ENCODE peak calls at places on chromosomes 2 and 18, in four cellular contexts. One of them, this sample, is unnamed. For H3K27me3 and H3K9me2, the result is how much of the 10 kb centered on the place peaks cover.

GRCh38 chr2:241865957-241866858 is 3.3 kb upstream of the RTP5 start:
- DNase-seq in PC-9: no peak
- DNase-seq in PC-3: no peak
- DNase-seq in SK-N-SH: peak
- DNase-seq in this sample: no peak

GRCh38 chr18:55001625-55002024 is 42.4 kb upstream of the CCDC68 start:
- DNase-seq in PC-9: peak
- DNase-seq in SK-N-SH: no peak
- DNase-seq in PC-3: peak
- DNase-seq in this sample: peak

GRCh38 chr18:31679133-31679731 is 5.1 kb downstream of the B4GALT6 start:
- DNase-seq in PC-3: peak
- DNase-seq in SK-N-SH: no peak
- DNase-seq in PC-9: no peak
- DNase-seq in this sample: no peak

GRCh38 chr18:12421732-12422131 is 14.0 kb downstream of the PRELID3A start:
- DNase-seq in SK-N-SH: no peak
- DNase-seq in PC-3: no peak
- DNase-seq in PC-9: no peak
- DNase-seq in this sample: no peak

GRCh38 chr2:74845217-74845751 is 11.4 kb downstream of the HK2 start:
- DNase-seq in PC-9: peak
- DNase-seq in PC-3: peak
- DNase-seq in SK-N-SH: no peak
- DNase-seq in this sample: peak

GRCh38 chr2:98935111-98935770 is 784 bp downstream of the CRACDL start:
- DNase-seq in PC-9: no peak
- DNase-seq in PC-3: peak
- DNase-seq in SK-N-SH: no peak
- DNase-seq in this sample: no peak

GRCh38 chr18:46550609-46551008 is 106.4 kb downstream of the LOXHD1 start:
- DNase-seq in PC-9: no peak
- DNase-seq in SK-N-SH: no peak
- DNase-seq in PC-3: no peak
- DNase-seq in this sample: no peak

GRCh38 chr2:109321570-109321969 is 192.6 kb downstream of the SH3RF3 start:
- DNase-seq in PC-3: no peak
- DNase-seq in PC-9: no peak
- DNase-seq in SK-N-SH: no peak
- DNase-seq in this sample: no peak

GRCh38 chr2:169684135-169684565 is 10.1 kb downstream of the CFAP210 start:
- DNase-seq in PC-9: no peak
- DNase-seq in PC-3: peak
- DNase-seq in SK-N-SH: no peak
- DNase-seq in this sample: no peak

GRCh38 chr2:75098856-75099255 is 100.5 kb downstream of the TACR1 start:
- DNase-seq in PC-9: peak
- DNase-seq in PC-3: peak
- DNase-seq in SK-N-SH: peak
- DNase-seq in this sample: peak

GRCh38 chr2:238938460-238939055 is 90.7 kb downstream of the TWIST2 start:
- DNase-seq in PC-9: no peak
- DNase-seq in SK-N-SH: no peak
- DNase-seq in PC-3: no peak
- DNase-seq in this sample: peak

GRCh38 chr2:237012577-237013237 is 73.0 kb upstream of the COPS8 start:
- DNase-seq in PC-9: no peak
- DNase-seq in PC-3: no peak
- DNase-seq in SK-N-SH: no peak
- DNase-seq in this sample: peak

GRCh38 chr2:134227666-134228065 is 26.2 kb upstream of the MGAT5 start:
- DNase-seq in PC-9: no peak
- DNase-seq in PC-3: no peak
- DNase-seq in SK-N-SH: no peak
- DNase-seq in this sample: no peak

GRCh38 chr2:212284166-212284565 is 254.4 kb downstream of the ERBB4 start:
- DNase-seq in PC-9: no peak
- DNase-seq in SK-N-SH: no peak
- DNase-seq in PC-3: no peak
- DNase-seq in this sample: no peak

GRCh38 chr2:109410021-109410815 is 203.5 kb downstream of the SEPTIN10 start:
- DNase-seq in PC-9: no peak
- DNase-seq in SK-N-SH: no peak
- DNase-seq in PC-3: no peak
- DNase-seq in this sample: no peak

GRCh38 chr2:172095905-172096660 is 6.6 kb downstream of the DLX2 start:
- DNase-seq in SK-N-SH: peak
- DNase-seq in PC-9: peak
- DNase-seq in PC-3: peak
- DNase-seq in this sample: no peak

GRCh38 chr18:63676526-63676925 is 14.8 kb upstream of the SERPINB3 start:
- DNase-seq in SK-N-SH: no peak
- DNase-seq in PC-9: peak
- DNase-seq in PC-3: peak
- DNase-seq in this sample: peak

GRCh38 chr18:49464718-49465598 is 4.5 kb upstream of the DYM start:
- DNase-seq in PC-3: no peak
- DNase-seq in SK-N-SH: no peak
- DNase-seq in PC-9: no peak
- DNase-seq in this sample: no peak

GRCh38 chr2:169415233-169415748 is 53.0 kb upstream of the LRP2 start:
- DNase-seq in PC-9: no peak
- DNase-seq in PC-3: no peak
- DNase-seq in SK-N-SH: no peak
- DNase-seq in this sample: no peak

GRCh38 chr2:66571873-66572272 is 136.9 kb downstream of the MEIS1 start:
- DNase-seq in SK-N-SH: no peak
- DNase-seq in PC-9: no peak
- DNase-seq in PC-3: no peak
- DNase-seq in this sample: no peak

GRCh38 chr2:153077311-153077710 is 358.9 kb downstream of the ARL6IP6 start:
- DNase-seq in PC-9: no peak
- DNase-seq in SK-N-SH: no peak
- DNase-seq in PC-3: peak
- DNase-seq in this sample: no peak

GRCh38 chr18:75204262-75204977 is 4.5 kb downstream of the PTGR3 start:
- DNase-seq in PC-3: no peak
- DNase-seq in SK-N-SH: peak
- DNase-seq in PC-9: no peak
- DNase-seq in this sample: peak

GRCh38 chr2:217061916-217062315 is 202.1 kb upstream of the TNP1 start:
- DNase-seq in PC-9: no peak
- DNase-seq in PC-3: no peak
- DNase-seq in SK-N-SH: no peak
- DNase-seq in this sample: no peak

GRCh38 chr2:43950383-43951008 is 45.3 kb downstream of the LRPPRC start:
- DNase-seq in PC-3: peak
- DNase-seq in PC-9: no peak
- DNase-seq in SK-N-SH: peak
- DNase-seq in this sample: peak

GRCh38 chr2:186276909-186277308 is 209.2 kb upstream of the ZC3H15 start:
- DNase-seq in PC-3: no peak
- DNase-seq in PC-9: no peak
- DNase-seq in SK-N-SH: no peak
- DNase-seq in this sample: no peak

GRCh38 chr18:37393221-37393828 is 172.3 kb downstream of the CELF4 start:
- DNase-seq in PC-9: no peak
- DNase-seq in PC-3: no peak
- DNase-seq in SK-N-SH: peak
- DNase-seq in this sample: no peak
- H3K27me3 ChIP-seq in PC-9: under half
- H3K27me3 ChIP-seq in PC-3: under half
- H3K27me3 ChIP-seq in SK-N-SH: under half
- H3K27me3 ChIP-seq in this sample: under half

DNA sequence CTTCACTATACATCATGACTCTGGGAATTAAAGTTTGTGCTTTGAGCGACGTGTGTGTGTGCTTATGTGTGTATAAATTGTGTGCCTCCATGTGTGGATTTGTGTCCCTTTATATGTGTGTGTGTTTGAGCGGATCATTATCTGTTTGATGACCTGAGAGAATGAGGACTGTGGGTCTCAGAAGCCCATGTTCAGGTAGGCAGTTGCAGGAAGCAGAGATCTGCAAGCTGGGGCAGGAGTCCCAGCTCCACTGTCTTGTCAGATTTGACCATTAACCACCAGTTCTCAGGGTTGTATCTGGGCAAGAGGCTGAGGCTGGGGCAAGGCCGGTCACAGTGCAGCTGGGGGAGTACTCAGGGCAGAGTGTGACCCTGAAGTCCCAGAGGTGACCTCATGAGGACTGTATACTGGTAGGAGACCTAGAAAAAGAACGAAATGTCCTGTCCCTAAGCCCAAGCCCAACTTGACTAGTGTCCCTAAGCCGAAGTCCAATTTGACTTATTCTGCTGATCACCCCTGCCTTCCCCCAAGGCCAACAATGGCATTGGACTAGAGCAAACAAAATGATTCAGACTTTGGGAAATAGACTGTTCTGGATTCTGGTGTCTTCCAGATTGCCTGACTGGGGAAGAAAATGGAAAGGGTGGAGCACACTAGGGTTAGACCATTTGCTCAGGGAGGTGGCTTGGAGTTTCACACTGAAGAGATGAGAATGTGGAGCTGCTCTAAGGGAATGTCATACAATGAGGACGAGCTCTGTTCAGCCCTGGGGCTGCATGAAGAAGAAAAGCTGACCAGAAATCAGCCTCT is 28.1 kb downstream of the RHOB start:
- DNase-seq in PC-3: no peak
- DNase-seq in PC-9: no peak
- DNase-seq in SK-N-SH: no peak
- DNase-seq in this sample: no peak
- H2AFZ ChIP-seq in PC-3: no peak
- H2AFZ ChIP-seq in PC-9: no peak
- H2AFZ ChIP-seq in SK-N-SH: no peak
- H2AFZ ChIP-seq in this sample: no peak

GRCh38 chr2:127565261-127566138 is 30.0 kb downstream of the MYO7B start:
- DNase-seq in PC-3: no peak
- DNase-seq in PC-9: no peak
- DNase-seq in SK-N-SH: no peak
- DNase-seq in this sample: no peak
- H3K9me2 ChIP-seq in PC-3: under half
- H3K9me2 ChIP-seq in PC-9: under half
- H3K9me2 ChIP-seq in SK-N-SH: under half
- H3K9me2 ChIP-seq in this sample: under half

GRCh38 chr18:34224423-34225217 is at the start of gene NOL4:
- DNase-seq in SK-N-SH: peak
- DNase-seq in PC-9: no peak
- DNase-seq in PC-3: peak
- DNase-seq in this sample: peak
- H3K27me3 ChIP-seq in SK-N-SH: under half
- H3K27me3 ChIP-seq in PC-9: under half
- H3K27me3 ChIP-seq in PC-3: under half
- H3K27me3 ChIP-seq in this sample: half or more

GRCh38 chr2:3751832-3752231 is 48.5 kb downstream of the DCDC2C start:
- DNase-seq in PC-9: no peak
- DNase-seq in SK-N-SH: no peak
- DNase-seq in PC-3: no peak
- DNase-seq in this sample: no peak

GRCh38 chr2:3754280-3754679 is 50.9 kb downstream of the DCDC2C start:
- DNase-seq in PC-9: no peak
- DNase-seq in PC-3: no peak
- DNase-seq in SK-N-SH: no peak
- DNase-seq in this sample: no peak

GRCh38 chr2:3758906-3759305 is 55.5 kb downstream of the DCDC2C start:
- DNase-seq in PC-3: no peak
- DNase-seq in SK-N-SH: no peak
- DNase-seq in PC-9: no peak
- DNase-seq in this sample: no peak

GRCh38 chr2:3754795-3755194 is 51.4 kb downstream of the DCDC2C start:
- DNase-seq in PC-3: no peak
- DNase-seq in PC-9: no peak
- DNase-seq in SK-N-SH: no peak
- DNase-seq in this sample: no peak

DNA sequence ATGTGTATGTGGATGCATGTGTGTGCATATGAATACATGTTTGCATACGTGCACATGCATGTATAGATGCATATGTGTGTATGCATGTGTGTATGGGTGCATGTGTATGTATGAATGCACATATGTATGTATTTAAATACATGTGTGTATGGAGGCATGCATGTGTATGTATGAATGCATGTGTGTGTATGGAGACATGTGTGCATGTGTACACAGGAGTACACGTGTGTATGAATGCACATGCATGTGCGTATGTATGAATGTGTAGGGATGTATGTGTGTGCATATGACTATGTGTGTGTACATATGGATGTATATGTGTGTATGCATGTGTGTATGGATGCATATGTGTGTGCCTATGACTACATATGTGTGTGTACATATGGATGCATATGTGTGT is 51.9 kb downstream of the DCDC2C start:
- DNase-seq in PC-3: no peak
- DNase-seq in PC-9: no peak
- DNase-seq in SK-N-SH: no peak
- DNase-seq in this sample: no peak
- H2AFZ ChIP-seq in PC-3: no peak
- H2AFZ ChIP-seq in PC-9: no peak
- H2AFZ ChIP-seq in SK-N-SH: no peak
- H2AFZ ChIP-seq in this sample: no peak

GRCh38 chr2:200221055-200221692 is 85.3 kb upstream of the SPATS2L start:
- DNase-seq in SK-N-SH: no peak
- DNase-seq in PC-9: no peak
- DNase-seq in PC-3: no peak
- DNase-seq in this sample: peak

GRCh38 chr2:200219400-200220113 is 86.9 kb upstream of the SPATS2L start:
- DNase-seq in SK-N-SH: no peak
- DNase-seq in PC-3: peak
- DNase-seq in PC-9: no peak
- DNase-seq in this sample: no peak

GRCh38 chr2:200218645-200219044 is 87.8 kb upstream of the SPATS2L start:
- DNase-seq in SK-N-SH: no peak
- DNase-seq in PC-3: no peak
- DNase-seq in PC-9: no peak
- DNase-seq in this sample: no peak

GRCh38 chr2:200216310-200216709 is 90.2 kb upstream of the SPATS2L start:
- DNase-seq in PC-9: no peak
- DNase-seq in SK-N-SH: no peak
- DNase-seq in PC-3: no peak
- DNase-seq in this sample: no peak

DNA sequence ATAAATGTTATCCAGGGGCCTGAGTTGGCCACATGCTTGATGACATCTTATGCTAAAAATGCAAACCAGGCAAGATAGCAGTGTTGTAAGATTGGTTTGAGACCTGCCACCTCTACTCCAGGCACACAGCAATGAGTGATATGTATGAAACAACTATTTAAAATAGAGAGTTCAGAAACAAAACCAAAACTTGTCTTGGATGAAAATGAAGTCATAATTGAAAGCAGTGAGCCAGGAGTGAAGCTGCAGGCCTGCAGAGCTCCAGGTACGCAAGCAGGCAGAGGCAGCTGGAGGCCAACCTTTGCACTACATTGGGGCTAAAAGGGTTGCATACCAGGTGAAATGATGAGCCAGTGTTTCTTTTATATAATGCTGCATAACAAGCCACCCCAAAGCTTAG is 89.2 kb upstream of the SPATS2L start:
- DNase-seq in PC-3: no peak
- DNase-seq in PC-9: no peak
- DNase-seq in SK-N-SH: no peak
- DNase-seq in this sample: no peak
- H3K9me2 ChIP-seq in PC-3: under half
- H3K9me2 ChIP-seq in PC-9: under half
- H3K9me2 ChIP-seq in SK-N-SH: under half
- H3K9me2 ChIP-seq in this sample: under half

This sample was measured in hepatocyte.